ENCODE peak calls at places on chromosomes 16 and 17, in six cellular contexts. A is activated CD8-positive, alpha-beta T cell treated with anti-CD3 and anti-CD28 coated beads for 36 hours; N is AG09309; O is neural crest cell; U is ascending aorta; L is GM13976. D is an unnamed sample.
A peak's percentile ranks its signal among the peaks of the same experiment; 100 is the strongest.

GRCh38 chr17:75313941-75314550 is 24.8 kb upstream of the SLC25A19 start:
- DNase-seq in N (no peak), U (no peak), O (no peak), A (no peak), L (peak; percentile 57), D (no peak)

GRCh38 chr16:68445458-68445857 is 2.9 kb downstream of the SMPD3 start:
- DNase-seq in L (peak; percentile 68), O (peak; percentile 64), A (peak; percentile 72), U (no peak), N (no peak), D (no peak)

GRCh38 chr17:70323269-70323668 is 153.9 kb downstream of the KCNJ2 start:
- DNase-seq in L (no peak), U (no peak), N (no peak), O (no peak), A (no peak), D (no peak)

GRCh38 chr17:65790241-65790640 is 228.8 kb upstream of the AXIN2 start:
- DNase-seq in N (no peak), O (no peak), L (no peak), U (no peak), A (no peak), D (no peak)

GRCh38 chr17:47745037-47745380 is 12.0 kb downstream of the TBX21 start:
- DNase-seq in N (no peak), O (no peak), U (no peak), A (no peak), L (peak; percentile 25), D (no peak)

GRCh38 chr16:56669840-56670639 is 426 bp downstream of the MT1H start:
- DNase-seq in O (no peak), A (no peak), N (no peak), L (no peak), U (no peak), D (no peak)

GRCh38 chr17:81419886-81420768 is 24.9 kb downstream of the BAHCC1 start:
- DNase-seq in N (no peak), U (no peak), O (no peak), A (no peak), L (no peak), D (no peak)

GRCh38 chr17:7997186-7997585 is 5.2 kb upstream of the GUCY2D start:
- DNase-seq in L (no peak), A (peak; percentile 74), N (no peak), O (no peak), U (no peak), D (no peak)

GRCh38 chr16:15770512-15770911 is 86.3 kb downstream of the MYH11 start:
- DNase-seq in N (peak; percentile 10), A (no peak), O (no peak), L (no peak), U (peak; percentile 75), D (no peak)

GRCh38 chr16:991759-992158 is 10.2 kb downstream of the SOX8 start:
- DNase-seq in U (no peak), N (no peak), A (no peak), O (no peak), L (no peak), D (no peak)

GRCh38 chr17:63483038-63483437 is 6.2 kb downstream of the ACE start:
- DNase-seq in A (no peak), N (no peak), L (no peak), U (no peak), O (no peak), D (no peak)

GRCh38 chr17:61393904-61394629 is 5.6 kb upstream of the TBX2 start:
- DNase-seq in L (no peak), N (no peak), U (no peak), A (no peak), O (no peak), D (no peak)

GRCh38 chr17:76585649-76586593 is at the start of gene ST6GALNAC2:
- DNase-seq in U (peak; percentile 70), N (no peak), L (peak; percentile 61), A (peak; percentile 50), O (peak; percentile 35), D (no peak)

GRCh38 chr16:66367968-66368891 is 1.7 kb downstream of the CDH5 start:
- DNase-seq in O (no peak), A (no peak), L (no peak), U (no peak), N (no peak), D (no peak)

GRCh38 chr16:71421911-71422310 is 19.9 kb downstream of the TLE7 start:
- DNase-seq in O (peak; percentile 14), U (no peak), N (no peak), A (peak; percentile 69), L (peak; percentile 55), D (no peak)

GRCh38 chr17:55120651-55121050 is 144.1 kb upstream of the HLF start:
- DNase-seq in A (no peak), U (no peak), O (no peak), N (no peak), L (no peak), D (no peak)

GRCh38 chr16:5025171-5025632 is 8.5 kb downstream of the NAGPA start:
- DNase-seq in A (peak; percentile 24), U (no peak), L (peak; percentile 46), N (no peak), O (peak; percentile 26), D (no peak)

GRCh38 chr17:78039581-78039980 is 81.1 kb downstream of the TNRC6C start:
- DNase-seq in U (no peak), O (no peak), L (no peak), N (no peak), A (no peak), D (no peak)

GRCh38 chr17:78038748-78039288 is 80.3 kb downstream of the TNRC6C start:
- DNase-seq in L (no peak), O (no peak), U (no peak), A (no peak), N (no peak), D (no peak)

GRCh38 chr17:78041401-78042179 is 83.1 kb downstream of the TNRC6C start:
- DNase-seq in N (no peak), L (no peak), U (no peak), A (no peak), O (no peak), D (no peak)

GRCh38 chr17:78042542-78042941 is 84.0 kb downstream of the TNRC6C start:
- DNase-seq in N (no peak), L (no peak), U (no peak), O (no peak), A (no peak), D (no peak)

GRCh38 chr17:78040561-78041400 is 82.3 kb downstream of the TNRC6C start:
- DNase-seq in L (peak; percentile 53), U (peak; percentile 81), A (peak; percentile 25), O (no peak), N (no peak), D (no peak)
- TF ChIP-seq CTCF in L (no peak), U (no peak), A (no peak), O (no peak), N (peak; percentile 9), D (peak; percentile 3)

DNA sequence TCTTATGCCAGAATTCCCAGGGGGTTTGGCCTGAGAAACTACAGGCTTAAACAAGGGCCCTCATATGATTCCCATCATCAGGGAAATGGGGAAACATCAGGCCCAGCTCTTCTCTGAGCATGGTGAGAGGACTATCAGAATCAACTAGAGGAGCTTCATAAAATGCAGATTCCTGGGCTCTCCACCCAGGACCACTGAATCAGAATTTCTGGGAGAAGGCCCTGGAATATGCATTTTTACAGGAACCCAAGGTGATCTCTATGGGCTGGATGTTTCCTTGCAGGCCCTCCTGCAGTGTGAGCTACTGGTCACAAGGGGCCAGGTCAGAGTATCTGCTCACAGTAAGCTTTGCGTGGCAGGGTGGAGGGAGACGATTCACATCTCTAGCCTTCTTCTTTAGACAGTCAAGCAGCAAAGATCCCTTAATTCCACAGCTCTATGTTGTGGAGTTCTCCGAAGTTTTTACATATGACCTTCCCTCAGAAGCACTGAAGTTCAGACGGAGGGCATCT is 38.8 kb upstream of the HOXB13 start:
- DNase-seq in U (no peak), L (no peak), A (no peak), O (no peak), N (no peak), D (no peak)
- TF ChIP-seq CTCF in U (no peak), L (no peak), A (no peak), O (no peak), N (no peak), D (no peak)

DNA sequence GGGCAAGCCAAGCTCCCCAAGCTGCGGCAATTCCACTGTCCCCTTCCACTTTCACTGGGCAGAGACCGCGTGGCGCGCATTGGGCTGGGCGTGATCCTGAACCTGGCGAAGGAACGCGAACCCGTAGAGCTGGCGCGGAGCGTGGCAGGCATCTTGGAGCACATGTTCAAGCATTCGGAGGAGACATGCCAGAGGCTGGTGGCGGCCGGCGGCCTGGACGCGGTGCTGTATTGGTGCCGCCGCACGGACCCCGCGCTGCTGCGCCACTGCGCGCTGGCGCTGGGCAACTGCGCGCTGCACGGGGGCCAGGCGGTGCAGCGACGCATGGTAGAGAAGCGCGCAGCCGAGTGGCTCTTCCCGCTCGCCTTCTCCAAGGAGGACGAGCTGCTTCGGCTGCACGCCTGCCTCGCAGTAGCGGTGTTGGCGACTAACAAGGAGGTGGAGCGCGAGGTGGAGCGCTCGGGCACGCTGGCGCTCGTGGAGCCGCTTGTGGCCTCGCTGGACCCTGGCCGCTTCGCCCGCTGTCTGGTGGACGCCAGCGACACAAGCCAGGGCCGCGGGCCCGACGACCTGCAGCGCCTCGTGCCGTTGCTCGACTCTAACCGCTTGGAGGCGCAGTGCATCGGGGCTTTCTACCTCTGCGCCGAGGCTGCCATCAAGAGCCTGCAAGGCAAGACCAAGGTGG is 9.8 kb downstream of the SARM1 start:
- DNase-seq in N (no peak), L (no peak), U (no peak), O (peak; percentile 38), A (peak; percentile 52), D (no peak)
- TF ChIP-seq CTCF in N (peak; percentile 16), L (peak; percentile 55), U (no peak), O (peak; percentile 54), A (peak; percentile 46), D (no peak)

GRCh38 chr17:45306623-45307022 is 10.2 kb downstream of the MAP3K14 start:
- DNase-seq in U (no peak), O (no peak), N (no peak), A (no peak), L (no peak), D (no peak)
- TF ChIP-seq CTCF in U (no peak), O (peak; percentile 39), N (no peak), A (no peak), L (no peak), D (no peak)